ENCODE peak calls at places on chromosomes 4 and X, in seven cellular contexts. J, Q, B, Z, C, Y and V are unnamed samples.

GRCh38 chrX:51144828-51145442 is 187.7 kb upstream of the NUDT10 start:
- DNase-seq in J (peak; percentile 48), Q (peak; percentile 53), B (no peak), Z (no peak), C (peak; percentile 12), Y (no peak), V (peak; percentile 25)

GRCh38 chrX:40922307-40922706 is 162.9 kb upstream of the USP9X start:
- DNase-seq in J (peak; percentile 81), Q (no peak), B (no peak), Z (no peak), C (no peak), Y (no peak), V (peak; percentile 76)

GRCh38 chr4:39045791-39046221 is 13.6 kb upstream of the TMEM156 start:
- DNase-seq in J (peak; percentile 22), Q (peak; percentile 19), B (no peak), Z (no peak), C (no peak), Y (no peak), V (peak; percentile 42)

GRCh38 chr4:16838226-16838875 is 60.1 kb downstream of the LDB2 start:
- DNase-seq in J (no peak), Q (no peak), B (no peak), Z (no peak), C (no peak), Y (no peak), V (no peak)

GRCh38 chrX:107293056-107293455 is 86.6 kb downstream of the DNAAF6 start:
- DNase-seq in J (no peak), Q (no peak), B (no peak), Z (no peak), C (no peak), Y (no peak), V (no peak)

GRCh38 chrX:2500091-2500680 is 590 bp downstream of the DHRSX start:
- DNase-seq in J (peak; percentile 52), Q (peak; percentile 68), B (peak; percentile 54), Z (no peak), C (peak; percentile 41), Y (peak; percentile 56), V (peak; percentile 52)

GRCh38 chr4:17785858-17786257 is 4.4 kb upstream of the FAM184B start:
- DNase-seq in J (no peak), Q (no peak), B (no peak), Z (no peak), C (no peak), Y (no peak), V (no peak)

GRCh38 chr4:158170691-158171455 is 2.0 kb downstream of the GASK1B start:
- DNase-seq in J (peak; percentile 53), Q (peak; percentile 84), B (peak; percentile 87), Z (no peak), C (no peak), Y (peak; percentile 80), V (no peak)

GRCh38 chrX:118730500-118731247 is 3.3 kb downstream of the IL13RA1 start:
- DNase-seq in J (peak; percentile 65), Q (no peak), B (no peak), Z (no peak), C (no peak), Y (no peak), V (peak; percentile 57)

GRCh38 chr4:90007494-90008167 is 113.0 kb downstream of the MMRN1 start:
- DNase-seq in J (no peak), Q (no peak), B (no peak), Z (no peak), C (no peak), Y (no peak), V (no peak)

GRCh38 chr4:8506373-8507250 is 66.0 kb downstream of the TRMT44 start:
- DNase-seq in J (no peak), Q (peak; percentile 69), B (peak; percentile 53), Z (peak; percentile 26), C (no peak), Y (no peak), V (peak; percentile 52)

GRCh38 chrX:57930051-57930450 is 19.8 kb upstream of the ZXDA start:
- DNase-seq in J (peak; percentile 18), Q (no peak), B (no peak), Z (no peak), C (no peak), Y (no peak), V (no peak)

GRCh38 chr4:17956245-17956644 is 65.3 kb downstream of the LCORL start:
- DNase-seq in J (no peak), Q (no peak), B (no peak), Z (no peak), C (no peak), Y (no peak), V (no peak)

GRCh38 chrX:77415161-77415560 is 32.0 kb upstream of the FGF16 start:
- DNase-seq in J (peak; percentile 44), Q (no peak), B (no peak), Z (no peak), C (no peak), Y (no peak), V (no peak)

GRCh38 chr4:7918981-7919380 is 20.7 kb downstream of the AFAP1 start:
- DNase-seq in J (no peak), Q (no peak), B (no peak), Z (no peak), C (no peak), Y (no peak), V (no peak)

GRCh38 chr4:113086172-113086695 is 36.8 kb downstream of the ANK2 start:
- DNase-seq in J (peak; percentile 24), Q (no peak), B (no peak), Z (no peak), C (no peak), Y (no peak), V (no peak)

GRCh38 chr4:2047781-2048581 is 11.1 kb upstream of the NAT8L start:
- DNase-seq in J (no peak), Q (no peak), B (no peak), Z (no peak), C (no peak), Y (no peak), V (no peak)

GRCh38 chrX:139834879-139835278 is 98.0 kb downstream of the ATP11C start:
- DNase-seq in J (no peak), Q (no peak), B (no peak), Z (no peak), C (no peak), Y (no peak), V (no peak)

GRCh38 chr4:83516042-83516772 is 19.7 kb upstream of the GPAT3 start:
- DNase-seq in J (peak; percentile 93), Q (no peak), B (no peak), Z (no peak), C (no peak), Y (no peak), V (peak; percentile 32)

GRCh38 chr4:102392033-102392744 is 46.9 kb upstream of the SLC39A8 start:
- DNase-seq in J (no peak), Q (no peak), B (no peak), Z (no peak), C (no peak), Y (no peak), V (no peak)

GRCh38 chr4:52645315-52645714 is 13.8 kb downstream of the USP46 start:
- DNase-seq in J (no peak), Q (no peak), B (no peak), Z (no peak), C (no peak), Y (no peak), V (no peak)

DNA sequence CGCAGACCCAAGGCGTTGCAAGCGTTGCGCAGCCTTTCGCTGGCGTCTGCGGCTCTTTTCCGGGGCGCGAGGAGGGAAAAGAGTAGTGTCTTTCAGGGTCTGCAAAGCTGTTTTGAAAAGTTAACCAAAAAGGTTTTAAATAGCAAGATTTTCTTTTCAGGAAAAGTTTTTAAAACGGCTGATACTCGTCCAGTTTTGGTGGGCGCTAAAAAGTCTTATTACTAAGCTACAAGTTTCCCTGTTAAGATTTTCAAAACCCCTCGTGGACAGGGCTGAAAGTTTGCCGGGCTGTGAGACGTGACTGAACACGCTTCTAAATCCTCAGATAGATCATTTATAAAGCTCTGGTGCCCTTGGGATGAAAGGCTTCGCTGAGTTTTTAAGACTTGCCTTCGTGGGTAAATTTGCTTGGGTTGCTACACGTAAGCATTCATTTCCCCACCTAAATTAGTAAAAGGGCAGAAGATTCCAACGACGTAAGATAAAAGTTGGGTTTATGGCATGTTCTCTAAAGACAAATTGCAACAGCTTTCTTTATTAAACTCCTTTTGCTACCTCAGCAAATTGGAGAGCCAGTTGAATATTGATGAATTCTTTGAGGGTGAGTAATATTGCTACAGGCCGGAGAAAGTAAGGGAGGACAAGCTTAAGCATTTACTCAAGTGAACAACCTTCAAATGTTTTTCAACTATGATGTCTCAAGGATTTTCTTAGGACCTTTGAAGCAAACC is 91.6 kb downstream of the HPRT1 start:
- DNase-seq in J (peak; percentile 68), Q (no peak), B (no peak), Z (no peak), C (no peak), Y (no peak), V (no peak)
- H3K4me3 ChIP-seq in J (no peak overlapping the region), Q (peak overlapping the region; percentile 80), B (peak overlapping the region; percentile 64), Z (no peak overlapping the region), C (no peak overlapping the region), Y (peak overlapping the region; percentile 75), V (peak overlapping the region; percentile 72)

GRCh38 chrX:53714580-53715335 is 28.2 kb upstream of the HUWE1 start:
- DNase-seq in J (peak; percentile 89), Q (no peak), B (no peak), Z (no peak), C (peak; percentile 54), Y (no peak), V (peak; percentile 16)
- TF ChIP-seq CTCF in J (peak; percentile 23), Q (no peak), B (no peak), Z (no peak), C (no peak), Y (no peak), V (no peak)

DNA sequence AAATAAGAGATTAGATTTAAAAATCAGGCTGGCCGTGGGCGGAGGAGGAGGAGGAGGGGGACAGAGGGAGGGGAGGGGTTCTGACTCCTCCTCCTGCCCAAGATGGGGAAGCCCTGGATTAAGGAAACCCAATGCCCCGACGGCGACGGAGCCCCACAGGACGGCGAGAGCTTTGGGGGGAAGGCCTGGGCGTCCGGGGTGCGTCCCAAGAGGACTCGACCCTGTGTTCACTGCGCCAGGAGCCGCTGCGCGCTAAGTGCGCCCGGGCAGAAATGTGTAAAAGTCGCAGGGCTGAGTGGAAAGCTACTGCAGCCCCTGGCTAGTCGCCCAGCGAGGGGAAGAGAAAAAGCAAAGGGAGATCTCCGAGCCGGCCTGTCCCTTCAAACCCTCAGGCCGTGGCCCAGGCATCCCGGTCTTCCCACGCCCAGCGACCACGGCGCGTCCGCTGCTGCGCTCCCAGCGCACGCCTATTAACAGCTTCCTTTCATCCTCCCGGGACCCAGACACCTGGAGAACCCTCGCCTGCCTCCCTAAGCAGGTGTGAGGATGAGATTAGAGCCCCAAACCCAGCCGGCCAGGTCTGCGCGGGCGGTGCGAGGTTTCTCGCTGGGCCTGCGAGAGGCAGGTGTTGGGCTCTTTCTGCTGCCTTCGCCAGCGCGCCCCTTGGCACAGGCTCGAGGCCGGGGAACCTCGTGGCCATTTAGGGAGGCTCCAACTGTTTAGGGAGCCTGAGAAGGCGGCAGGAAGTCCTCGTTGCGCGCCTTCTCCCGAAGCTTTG is 1.4 kb upstream of the RPS6KA3 start:
- DNase-seq in J (no peak), Q (peak; percentile 37), B (peak; percentile 58), Z (peak; percentile 50), C (no peak), Y (peak; percentile 74), V (no peak)
- H3K27ac ChIP-seq in J (no peak overlapping the region), Q (peak overlapping the region; percentile 76), B (peak overlapping the region; percentile 91), Z (peak overlapping the region; percentile 84), C (no peak overlapping the region), Y (peak overlapping the region; percentile 89), V (no peak overlapping the region)

GRCh38 chr4:5888706-5889696 is 3.9 kb downstream of the CRMP1 start:
- DNase-seq in J (no peak), Q (no peak), B (no peak), Z (no peak), C (no peak), Y (no peak), V (no peak)
- H3K4me3 ChIP-seq in J (no peak overlapping the region), Q (peak overlapping the region; percentile 30), B (peak overlapping the region; percentile 62), Z (no peak overlapping the region), C (no peak overlapping the region), Y (peak overlapping the region; percentile 37), V (no peak overlapping the region)